ENCODE peak calls at places on chromosomes 13 and 19, in ten cellular contexts. One of them, this sample, is unnamed.

GRCh38 chr13:73299787-73300186 is 241.0 kb downstream of the KLF5 start:
- DNase-seq in IMR-90: peak; percentile 50
- DNase-seq in esophagus squamous epithelium: no peak
- DNase-seq in CD8-positive, alpha-beta memory T cell: no peak
- DNase-seq in fibroblast of pulmonary artery: no peak
- DNase-seq in lower leg skin: no peak
- DNase-seq in tibial nerve: no peak
- DNase-seq in AG09309: no peak
- DNase-seq in stomach: no peak
- DNase-seq in BE2C: no peak
- DNase-seq in this sample: no peak

GRCh38 chr19:49692102-49692599 is 1.2 kb downstream of the CPT1C start:
- DNase-seq in stomach: no peak
- DNase-seq in fibroblast of pulmonary artery: no peak
- DNase-seq in tibial nerve: no peak
- DNase-seq in IMR-90: no peak
- DNase-seq in esophagus squamous epithelium: no peak
- DNase-seq in BE2C: no peak
- DNase-seq in CD8-positive, alpha-beta memory T cell: no peak
- DNase-seq in AG09309: no peak
- DNase-seq in lower leg skin: no peak
- DNase-seq in this sample: no peak

GRCh38 chr13:47213057-47213456 is 316.2 kb upstream of the HTR2A start:
- DNase-seq in CD8-positive, alpha-beta memory T cell: no peak
- DNase-seq in AG09309: no peak
- DNase-seq in IMR-90: peak; percentile 16
- DNase-seq in fibroblast of pulmonary artery: no peak
- DNase-seq in stomach: no peak
- DNase-seq in esophagus squamous epithelium: no peak
- DNase-seq in tibial nerve: no peak
- DNase-seq in BE2C: no peak
- DNase-seq in lower leg skin: no peak
- DNase-seq in this sample: no peak

GRCh38 chr13:76778906-76779305 is 107.3 kb downstream of the KCTD12 start:
- DNase-seq in fibroblast of pulmonary artery: peak; percentile 43
- DNase-seq in AG09309: no peak
- DNase-seq in tibial nerve: no peak
- DNase-seq in BE2C: no peak
- DNase-seq in stomach: no peak
- DNase-seq in esophagus squamous epithelium: no peak
- DNase-seq in lower leg skin: no peak
- DNase-seq in IMR-90: no peak
- DNase-seq in CD8-positive, alpha-beta memory T cell: no peak
- DNase-seq in this sample: no peak

GRCh38 chr19:8069116-8069973 is 16.8 kb downstream of the CCL25 start:
- DNase-seq in AG09309: no peak
- DNase-seq in BE2C: no peak
- DNase-seq in IMR-90: no peak
- DNase-seq in esophagus squamous epithelium: no peak
- DNase-seq in lower leg skin: no peak
- DNase-seq in tibial nerve: no peak
- DNase-seq in stomach: no peak
- DNase-seq in fibroblast of pulmonary artery: no peak
- DNase-seq in CD8-positive, alpha-beta memory T cell: no peak
- DNase-seq in this sample: no peak

GRCh38 chr13:76663941-76664340 is 222.3 kb downstream of the KCTD12 start:
- DNase-seq in tibial nerve: no peak
- DNase-seq in stomach: no peak
- DNase-seq in esophagus squamous epithelium: no peak
- DNase-seq in lower leg skin: no peak
- DNase-seq in BE2C: no peak
- DNase-seq in fibroblast of pulmonary artery: peak; percentile 72
- DNase-seq in IMR-90: peak; percentile 17
- DNase-seq in CD8-positive, alpha-beta memory T cell: no peak
- DNase-seq in AG09309: no peak
- DNase-seq in this sample: no peak

GRCh38 chr13:48235100-48235813 is 2.3 kb downstream of the ITM2B start:
- DNase-seq in fibroblast of pulmonary artery: peak; percentile 47
- DNase-seq in lower leg skin: no peak
- DNase-seq in IMR-90: peak; percentile 25
- DNase-seq in tibial nerve: no peak
- DNase-seq in CD8-positive, alpha-beta memory T cell: no peak
- DNase-seq in AG09309: no peak
- DNase-seq in esophagus squamous epithelium: no peak
- DNase-seq in stomach: peak; percentile 53
- DNase-seq in BE2C: peak; percentile 85
- DNase-seq in this sample: peak; percentile 24

GRCh38 chr19:3276341-3276799 is 51.9 kb downstream of the CELF5 start:
- DNase-seq in lower leg skin: no peak
- DNase-seq in AG09309: no peak
- DNase-seq in IMR-90: no peak
- DNase-seq in stomach: peak; percentile 34
- DNase-seq in tibial nerve: no peak
- DNase-seq in BE2C: peak; percentile 77
- DNase-seq in esophagus squamous epithelium: no peak
- DNase-seq in fibroblast of pulmonary artery: no peak
- DNase-seq in CD8-positive, alpha-beta memory T cell: no peak
- DNase-seq in this sample: no peak

GRCh38 chr19:6654347-6655310 is 15.3 kb downstream of the TNFSF14 start:
- DNase-seq in lower leg skin: no peak
- DNase-seq in AG09309: no peak
- DNase-seq in IMR-90: no peak
- DNase-seq in BE2C: no peak
- DNase-seq in CD8-positive, alpha-beta memory T cell: peak; percentile 47
- DNase-seq in stomach: no peak
- DNase-seq in tibial nerve: no peak
- DNase-seq in fibroblast of pulmonary artery: no peak
- DNase-seq in esophagus squamous epithelium: no peak
- DNase-seq in this sample: peak; percentile 14

DNA sequence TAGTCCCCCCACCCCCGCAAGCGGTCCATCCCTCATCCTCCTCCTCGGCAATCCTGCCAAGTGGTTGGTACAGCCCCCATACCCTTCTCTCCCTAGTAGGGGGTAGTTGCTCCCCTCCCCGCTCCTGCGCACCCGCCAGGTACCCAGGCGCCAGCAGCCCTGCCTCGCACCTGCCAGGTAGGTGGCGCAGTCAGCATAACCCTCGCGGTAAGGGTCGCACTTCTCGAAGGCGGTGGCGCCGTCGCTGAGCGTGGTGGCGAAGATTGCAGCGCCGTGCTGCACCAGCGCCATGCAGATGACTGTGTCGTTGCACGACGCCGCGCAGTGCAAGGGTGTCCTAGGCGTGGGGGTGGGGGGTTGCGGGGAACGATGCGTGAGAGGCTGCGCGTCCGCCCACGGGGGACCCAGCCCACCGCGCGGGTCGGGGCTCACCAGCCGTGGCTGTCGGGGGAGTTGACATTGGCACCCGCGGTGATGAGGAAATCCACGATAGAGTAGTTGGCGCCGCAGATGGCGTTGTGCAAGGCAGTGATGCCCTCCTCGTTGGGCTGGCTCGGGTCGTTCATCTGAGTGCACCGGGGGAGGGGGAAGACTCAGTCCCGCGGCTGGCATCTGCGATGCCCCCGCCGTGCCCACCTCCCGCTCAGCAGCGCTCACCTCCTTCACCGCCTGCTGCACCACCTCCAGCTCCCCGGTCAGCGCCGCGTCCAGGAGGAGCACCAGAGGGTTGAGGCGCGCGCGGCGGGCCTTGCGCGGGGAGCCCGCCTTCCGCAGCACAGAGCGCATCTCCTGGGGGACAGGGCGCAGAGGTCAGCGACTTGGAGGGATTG is 15.2 kb upstream of the ERCC2 start:
- DNase-seq in stomach: no peak
- DNase-seq in lower leg skin: no peak
- DNase-seq in AG09309: no peak
- DNase-seq in fibroblast of pulmonary artery: no peak
- DNase-seq in esophagus squamous epithelium: no peak
- DNase-seq in BE2C: no peak
- DNase-seq in CD8-positive, alpha-beta memory T cell: no peak
- DNase-seq in tibial nerve: no peak
- DNase-seq in IMR-90: no peak
- DNase-seq in this sample: no peak
- H3K4me3 ChIP-seq in stomach: no peak overlapping the region
- H3K4me3 ChIP-seq in lower leg skin: no peak overlapping the region
- H3K4me3 ChIP-seq in AG09309: peak overlapping the region; percentile 5
- H3K4me3 ChIP-seq in fibroblast of pulmonary artery: peak overlapping the region; percentile 3
- H3K4me3 ChIP-seq in esophagus squamous epithelium: no peak overlapping the region
- H3K4me3 ChIP-seq in BE2C: no peak overlapping the region
- H3K4me3 ChIP-seq in CD8-positive, alpha-beta memory T cell: no peak overlapping the region
- H3K4me3 ChIP-seq in tibial nerve: no peak overlapping the region
- H3K4me3 ChIP-seq in IMR-90: no peak overlapping the region
- H3K4me3 ChIP-seq in this sample: no peak overlapping the region

DNA sequence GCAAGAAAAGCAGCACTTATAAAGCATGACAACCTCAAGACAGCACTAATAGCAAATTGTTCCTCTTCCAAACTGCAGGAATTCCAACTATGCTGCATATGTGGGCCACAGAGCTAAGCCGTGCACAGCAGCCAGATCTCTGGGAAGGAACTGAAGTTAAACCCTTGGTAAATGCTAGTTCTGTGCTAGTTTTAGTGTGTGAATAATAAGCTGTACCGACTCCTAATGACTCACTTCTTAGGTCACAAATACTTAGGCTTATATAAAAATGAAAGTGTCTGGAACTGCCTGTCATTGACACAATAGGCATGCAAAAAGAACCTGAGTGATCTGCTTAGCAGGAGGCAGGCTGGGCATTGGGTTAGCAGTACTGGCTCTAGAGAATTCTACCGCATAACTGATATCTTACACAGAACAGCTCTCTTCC is 21.2 kb upstream of the GTF3A start:
- DNase-seq in CD8-positive, alpha-beta memory T cell: no peak
- DNase-seq in stomach: no peak
- DNase-seq in tibial nerve: no peak
- DNase-seq in IMR-90: peak; percentile 65
- DNase-seq in fibroblast of pulmonary artery: peak; percentile 58
- DNase-seq in BE2C: no peak
- DNase-seq in esophagus squamous epithelium: no peak
- DNase-seq in AG09309: peak; percentile 65
- DNase-seq in lower leg skin: no peak
- DNase-seq in this sample: no peak
- H3K4me3 ChIP-seq in CD8-positive, alpha-beta memory T cell: no peak overlapping the region
- H3K4me3 ChIP-seq in stomach: no peak overlapping the region
- H3K4me3 ChIP-seq in tibial nerve: no peak overlapping the region
- H3K4me3 ChIP-seq in IMR-90: no peak overlapping the region
- H3K4me3 ChIP-seq in fibroblast of pulmonary artery: no peak overlapping the region
- H3K4me3 ChIP-seq in BE2C: no peak overlapping the region
- H3K4me3 ChIP-seq in esophagus squamous epithelium: no peak overlapping the region
- H3K4me3 ChIP-seq in AG09309: no peak overlapping the region
- H3K4me3 ChIP-seq in lower leg skin: no peak overlapping the region
- H3K4me3 ChIP-seq in this sample: no peak overlapping the region

GRCh38 chr13:110615005-110615321 is 382 bp upstream of the NAXD start:
- DNase-seq in AG09309: no peak
- DNase-seq in BE2C: no peak
- DNase-seq in fibroblast of pulmonary artery: no peak
- DNase-seq in IMR-90: no peak
- DNase-seq in stomach: no peak
- DNase-seq in esophagus squamous epithelium: no peak
- DNase-seq in tibial nerve: no peak
- DNase-seq in lower leg skin: no peak
- DNase-seq in CD8-positive, alpha-beta memory T cell: no peak
- DNase-seq in this sample: no peak
- H3K4me3 ChIP-seq in AG09309: peak overlapping the region; percentile 71
- H3K4me3 ChIP-seq in BE2C: peak overlapping the region; percentile 89
- H3K4me3 ChIP-seq in fibroblast of pulmonary artery: peak overlapping the region; percentile 65
- H3K4me3 ChIP-seq in IMR-90: peak overlapping the region; percentile 91
- H3K4me3 ChIP-seq in stomach: peak overlapping the region; percentile 86
- H3K4me3 ChIP-seq in esophagus squamous epithelium: peak overlapping the region; percentile 71
- H3K4me3 ChIP-seq in tibial nerve: peak overlapping the region; percentile 10
- H3K4me3 ChIP-seq in lower leg skin: no peak overlapping the region
- H3K4me3 ChIP-seq in CD8-positive, alpha-beta memory T cell: peak overlapping the region; percentile 86
- H3K4me3 ChIP-seq in this sample: peak overlapping the region; percentile 71

GRCh38 chr13:21111546-21111945 is 50.2 kb upstream of the LATS2 start:
- DNase-seq in IMR-90: no peak
- DNase-seq in lower leg skin: peak; percentile 43
- DNase-seq in tibial nerve: no peak
- DNase-seq in BE2C: no peak
- DNase-seq in esophagus squamous epithelium: no peak
- DNase-seq in fibroblast of pulmonary artery: no peak
- DNase-seq in AG09309: no peak
- DNase-seq in CD8-positive, alpha-beta memory T cell: no peak
- DNase-seq in stomach: no peak
- DNase-seq in this sample: no peak
- H3K4me3 ChIP-seq in IMR-90: no peak overlapping the region
- H3K4me3 ChIP-seq in lower leg skin: no peak overlapping the region
- H3K4me3 ChIP-seq in tibial nerve: no peak overlapping the region
- H3K4me3 ChIP-seq in BE2C: no peak overlapping the region
- H3K4me3 ChIP-seq in esophagus squamous epithelium: no peak overlapping the region
- H3K4me3 ChIP-seq in fibroblast of pulmonary artery: no peak overlapping the region
- H3K4me3 ChIP-seq in AG09309: no peak overlapping the region
- H3K4me3 ChIP-seq in CD8-positive, alpha-beta memory T cell: no peak overlapping the region
- H3K4me3 ChIP-seq in stomach: no peak overlapping the region
- H3K4me3 ChIP-seq in this sample: no peak overlapping the region

GRCh38 chr19:919157-920050 is 2.3 kb downstream of the KISS1R start:
- DNase-seq in AG09309: no peak
- DNase-seq in IMR-90: no peak
- DNase-seq in stomach: no peak
- DNase-seq in esophagus squamous epithelium: no peak
- DNase-seq in CD8-positive, alpha-beta memory T cell: no peak
- DNase-seq in lower leg skin: no peak
- DNase-seq in BE2C: no peak
- DNase-seq in tibial nerve: no peak
- DNase-seq in fibroblast of pulmonary artery: no peak
- DNase-seq in this sample: peak; percentile 44
- H3K4me3 ChIP-seq in AG09309: no peak overlapping the region
- H3K4me3 ChIP-seq in IMR-90: no peak overlapping the region
- H3K4me3 ChIP-seq in stomach: peak overlapping the region; percentile 42
- H3K4me3 ChIP-seq in esophagus squamous epithelium: peak overlapping the region; percentile 16
- H3K4me3 ChIP-seq in CD8-positive, alpha-beta memory T cell: peak overlapping the region; percentile 45
- H3K4me3 ChIP-seq in lower leg skin: no peak overlapping the region
- H3K4me3 ChIP-seq in BE2C: no peak overlapping the region
- H3K4me3 ChIP-seq in tibial nerve: no peak overlapping the region
- H3K4me3 ChIP-seq in fibroblast of pulmonary artery: no peak overlapping the region
- H3K4me3 ChIP-seq in this sample: peak overlapping the region; percentile 21

DNA sequence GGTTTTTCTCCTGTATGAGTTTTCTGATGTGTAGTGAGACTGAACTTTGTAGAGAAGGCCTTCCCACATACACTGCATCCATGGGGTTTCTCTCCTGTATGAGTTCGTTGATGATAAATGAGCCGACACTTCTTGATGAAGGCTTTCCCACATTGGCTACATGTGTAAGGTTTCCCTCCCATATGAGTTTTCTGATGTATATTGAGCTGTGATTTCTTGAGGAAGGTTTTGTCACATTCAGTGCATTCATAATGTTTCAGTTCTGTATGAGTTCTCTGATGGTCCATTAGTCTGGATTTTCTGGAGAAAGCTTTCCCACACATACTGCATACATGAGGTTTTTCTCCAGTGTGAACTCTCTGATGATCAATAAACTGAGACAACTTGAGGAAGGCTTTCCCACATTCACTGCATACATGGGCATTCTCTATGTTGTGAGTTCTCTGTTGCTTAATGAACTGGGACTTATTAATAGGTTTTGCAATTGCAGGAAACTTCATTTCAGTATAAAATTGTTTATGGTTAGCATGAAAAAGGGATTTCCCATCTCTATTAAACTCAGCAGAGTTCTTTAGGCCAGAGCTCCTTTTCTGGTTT is 7.5 kb upstream of the ZNF350 start:
- DNase-seq in AG09309: no peak
- DNase-seq in IMR-90: no peak
- DNase-seq in lower leg skin: no peak
- DNase-seq in BE2C: no peak
- DNase-seq in esophagus squamous epithelium: no peak
- DNase-seq in fibroblast of pulmonary artery: peak; percentile 3
- DNase-seq in stomach: no peak
- DNase-seq in tibial nerve: no peak
- DNase-seq in CD8-positive, alpha-beta memory T cell: no peak
- DNase-seq in this sample: no peak
- H3K4me3 ChIP-seq in AG09309: no peak overlapping the region
- H3K4me3 ChIP-seq in IMR-90: no peak overlapping the region
- H3K4me3 ChIP-seq in lower leg skin: no peak overlapping the region
- H3K4me3 ChIP-seq in BE2C: no peak overlapping the region
- H3K4me3 ChIP-seq in esophagus squamous epithelium: no peak overlapping the region
- H3K4me3 ChIP-seq in fibroblast of pulmonary artery: no peak overlapping the region
- H3K4me3 ChIP-seq in stomach: no peak overlapping the region
- H3K4me3 ChIP-seq in tibial nerve: no peak overlapping the region
- H3K4me3 ChIP-seq in CD8-positive, alpha-beta memory T cell: peak overlapping the region; percentile 7
- H3K4me3 ChIP-seq in this sample: peak overlapping the region; percentile 26

This sample was measured in naive thymus-derived CD4-positive, alpha-beta T cell.